ENCODE peak calls at places on chromosomes 7 and 10, in eight cellular contexts. One of them, this sample, is unnamed. For H3K4me1, the result is how much of the 10 kb centered on the place peaks cover.

GRCh38 chr7:27106181-27106905 is 3.9 kb upstream of the HOXA2 start:
- DNase-seq in GM23338: peak
- DNase-seq in OCI-LY7: no peak
- DNase-seq in cardiac muscle cell: peak
- DNase-seq in CD8-positive, alpha-beta memory T cell: no peak
- DNase-seq in hepatocyte: no peak
- DNase-seq in fibroblast of lung: peak
- DNase-seq in mesendoderm: peak
- DNase-seq in this sample: peak

GRCh38 chr10:72170263-72170662 is 45.5 kb upstream of the ANAPC16 start:
- DNase-seq in fibroblast of lung: peak
- DNase-seq in cardiac muscle cell: peak
- DNase-seq in GM23338: no peak
- DNase-seq in CD8-positive, alpha-beta memory T cell: no peak
- DNase-seq in mesendoderm: peak
- DNase-seq in OCI-LY7: no peak
- DNase-seq in hepatocyte: peak
- DNase-seq in this sample: peak

GRCh38 chr7:132061931-132062330 is 505.5 kb upstream of the PODXL start:
- DNase-seq in OCI-LY7: no peak
- DNase-seq in GM23338: no peak
- DNase-seq in hepatocyte: no peak
- DNase-seq in CD8-positive, alpha-beta memory T cell: no peak
- DNase-seq in fibroblast of lung: peak
- DNase-seq in cardiac muscle cell: no peak
- DNase-seq in mesendoderm: no peak
- DNase-seq in this sample: no peak

GRCh38 chr7:150946826-150947750 is 31.0 kb downstream of the KCNH2 start:
- DNase-seq in CD8-positive, alpha-beta memory T cell: no peak
- DNase-seq in GM23338: no peak
- DNase-seq in hepatocyte: no peak
- DNase-seq in mesendoderm: no peak
- DNase-seq in cardiac muscle cell: no peak
- DNase-seq in fibroblast of lung: no peak
- DNase-seq in OCI-LY7: no peak
- DNase-seq in this sample: no peak

GRCh38 chr7:146414373-146414772 is 297.8 kb downstream of the CNTNAP2 start:
- DNase-seq in fibroblast of lung: no peak
- DNase-seq in cardiac muscle cell: no peak
- DNase-seq in OCI-LY7: no peak
- DNase-seq in hepatocyte: no peak
- DNase-seq in mesendoderm: peak
- DNase-seq in CD8-positive, alpha-beta memory T cell: no peak
- DNase-seq in GM23338: peak
- DNase-seq in this sample: no peak

GRCh38 chr10:103545771-103546281 is 52.3 kb downstream of the NEURL1 start:
- DNase-seq in fibroblast of lung: no peak
- DNase-seq in hepatocyte: peak
- DNase-seq in mesendoderm: no peak
- DNase-seq in OCI-LY7: peak
- DNase-seq in cardiac muscle cell: no peak
- DNase-seq in CD8-positive, alpha-beta memory T cell: no peak
- DNase-seq in GM23338: no peak
- DNase-seq in this sample: no peak

GRCh38 chr7:127252736-127253288 is at the start of gene GRM8:
- DNase-seq in OCI-LY7: no peak
- DNase-seq in GM23338: peak
- DNase-seq in fibroblast of lung: peak
- DNase-seq in cardiac muscle cell: peak
- DNase-seq in hepatocyte: peak
- DNase-seq in mesendoderm: peak
- DNase-seq in CD8-positive, alpha-beta memory T cell: no peak
- DNase-seq in this sample: peak

GRCh38 chr10:129472696-129473555 is 5.9 kb downstream of the MGMT start:
- DNase-seq in fibroblast of lung: no peak
- DNase-seq in cardiac muscle cell: no peak
- DNase-seq in hepatocyte: no peak
- DNase-seq in GM23338: no peak
- DNase-seq in CD8-positive, alpha-beta memory T cell: no peak
- DNase-seq in mesendoderm: no peak
- DNase-seq in OCI-LY7: peak
- DNase-seq in this sample: no peak

GRCh38 chr7:87851242-87851641 is 24.9 kb downstream of the SLC25A40 start:
- DNase-seq in CD8-positive, alpha-beta memory T cell: no peak
- DNase-seq in fibroblast of lung: peak
- DNase-seq in hepatocyte: no peak
- DNase-seq in mesendoderm: no peak
- DNase-seq in cardiac muscle cell: no peak
- DNase-seq in OCI-LY7: no peak
- DNase-seq in GM23338: no peak
- DNase-seq in this sample: no peak

GRCh38 chr10:63553473-63553872 is 32.3 kb downstream of the REEP3 start:
- DNase-seq in hepatocyte: no peak
- DNase-seq in fibroblast of lung: no peak
- DNase-seq in CD8-positive, alpha-beta memory T cell: no peak
- DNase-seq in cardiac muscle cell: no peak
- DNase-seq in OCI-LY7: no peak
- DNase-seq in GM23338: no peak
- DNase-seq in mesendoderm: no peak
- DNase-seq in this sample: no peak
- H3K4me1 ChIP-seq in hepatocyte: under half
- H3K4me1 ChIP-seq in fibroblast of lung: under half
- H3K4me1 ChIP-seq in CD8-positive, alpha-beta memory T cell: under half
- H3K4me1 ChIP-seq in cardiac muscle cell: under half
- H3K4me1 ChIP-seq in OCI-LY7: under half
- H3K4me1 ChIP-seq in GM23338: under half
- H3K4me1 ChIP-seq in mesendoderm: under half
- H3K4me1 ChIP-seq in this sample: under half

GRCh38 chr10:77240959-77241358 is 396.6 kb downstream of the KCNMA1 start:
- DNase-seq in mesendoderm: no peak
- DNase-seq in hepatocyte: no peak
- DNase-seq in OCI-LY7: no peak
- DNase-seq in GM23338: no peak
- DNase-seq in CD8-positive, alpha-beta memory T cell: no peak
- DNase-seq in cardiac muscle cell: no peak
- DNase-seq in fibroblast of lung: no peak
- DNase-seq in this sample: no peak
- H3K4me1 ChIP-seq in mesendoderm: under half
- H3K4me1 ChIP-seq in hepatocyte: half or more
- H3K4me1 ChIP-seq in OCI-LY7: under half
- H3K4me1 ChIP-seq in GM23338: under half
- H3K4me1 ChIP-seq in CD8-positive, alpha-beta memory T cell: under half
- H3K4me1 ChIP-seq in cardiac muscle cell: under half
- H3K4me1 ChIP-seq in fibroblast of lung: under half
- H3K4me1 ChIP-seq in this sample: under half

GRCh38 chr10:5566606-5567005 is 41.8 kb downstream of the CALML3 start:
- DNase-seq in mesendoderm: peak
- DNase-seq in GM23338: no peak
- DNase-seq in CD8-positive, alpha-beta memory T cell: no peak
- DNase-seq in fibroblast of lung: peak
- DNase-seq in cardiac muscle cell: no peak
- DNase-seq in OCI-LY7: no peak
- DNase-seq in hepatocyte: no peak
- DNase-seq in this sample: no peak
- H3K4me1 ChIP-seq in mesendoderm: under half
- H3K4me1 ChIP-seq in GM23338: under half
- H3K4me1 ChIP-seq in CD8-positive, alpha-beta memory T cell: under half
- H3K4me1 ChIP-seq in fibroblast of lung: under half
- H3K4me1 ChIP-seq in cardiac muscle cell: under half
- H3K4me1 ChIP-seq in OCI-LY7: under half
- H3K4me1 ChIP-seq in hepatocyte: under half
- H3K4me1 ChIP-seq in this sample: under half

GRCh38 chr10:21363087-21363752 is 162.3 kb downstream of the SKIDA1 start:
- DNase-seq in GM23338: no peak
- DNase-seq in OCI-LY7: no peak
- DNase-seq in cardiac muscle cell: no peak
- DNase-seq in hepatocyte: no peak
- DNase-seq in mesendoderm: no peak
- DNase-seq in CD8-positive, alpha-beta memory T cell: no peak
- DNase-seq in fibroblast of lung: no peak
- DNase-seq in this sample: peak
- H3K4me1 ChIP-seq in GM23338: under half
- H3K4me1 ChIP-seq in OCI-LY7: under half
- H3K4me1 ChIP-seq in cardiac muscle cell: under half
- H3K4me1 ChIP-seq in hepatocyte: under half
- H3K4me1 ChIP-seq in mesendoderm: under half
- H3K4me1 ChIP-seq in CD8-positive, alpha-beta memory T cell: under half
- H3K4me1 ChIP-seq in fibroblast of lung: under half
- H3K4me1 ChIP-seq in this sample: under half

This sample was measured in endothelial cell of umbilical vein.